ENCODE peak calls at places on chromosome 2, in nine cellular contexts. N, O, I, J, Z, E, V, L and K are unnamed samples.

GRCh38 chr2:133753665-133754064 is 185.4 kb upstream of the NCKAP5 start:
- DNase-seq in N (no peak), O (no peak), I (no peak), J (no peak), Z (no peak), E (peak), V (no peak), L (no peak), K (no peak)

GRCh38 chr2:98833172-98833916 is 102.4 kb upstream of the MGAT4A start:
- DNase-seq in N (no peak), O (no peak), I (no peak), J (no peak), Z (no peak), E (no peak), V (peak), L (no peak), K (no peak)

GRCh38 chr2:168184896-168185513 is 62.4 kb downstream of the STK39 start:
- DNase-seq in N (no peak), O (no peak), I (no peak), J (peak), Z (no peak), E (no peak), V (no peak), L (no peak), K (no peak)

GRCh38 chr2:134139615-134140014 is 114.3 kb upstream of the MGAT5 start:
- DNase-seq in N (no peak), O (no peak), I (no peak), J (no peak), Z (no peak), E (no peak), V (no peak), L (no peak), K (no peak)

GRCh38 chr2:105179469-105180372 is 61.8 kb upstream of the GPR45 start:
- DNase-seq in N (no peak), O (no peak), I (no peak), J (no peak), Z (no peak), E (peak), V (peak), L (peak), K (no peak)

GRCh38 chr2:128323501-128323931 is 4.8 kb upstream of the HS6ST1 start:
- DNase-seq in N (no peak), O (no peak), I (no peak), J (no peak), Z (no peak), E (no peak), V (no peak), L (no peak), K (no peak)

GRCh38 chr2:96090527-96090926 is 25.8 kb downstream of the ADRA2B start:
- DNase-seq in N (no peak), O (peak), I (no peak), J (no peak), Z (no peak), E (no peak), V (no peak), L (no peak), K (no peak)

GRCh38 chr2:158232476-158232875 is 130.8 kb downstream of the UPP2 start:
- DNase-seq in N (no peak), O (no peak), I (no peak), J (no peak), Z (no peak), E (no peak), V (no peak), L (no peak), K (no peak)

GRCh38 chr2:86790134-86790827 is 432 bp downstream of the CD8A start:
- DNase-seq in N (peak), O (no peak), I (no peak), J (no peak), Z (no peak), E (no peak), V (no peak), L (no peak), K (no peak)

GRCh38 chr2:164696634-164697033 is 75.4 kb upstream of the GRB14 start:
- DNase-seq in N (no peak), O (no peak), I (no peak), J (no peak), Z (no peak), E (no peak), V (no peak), L (no peak), K (no peak)

GRCh38 chr2:241811209-241811951 is 2.4 kb downstream of the NEU4 start:
- DNase-seq in N (no peak), O (no peak), I (no peak), J (no peak), Z (peak), E (no peak), V (no peak), L (no peak), K (no peak)

GRCh38 chr2:10709290-10709939 is 12.0 kb upstream of the ATP6V1C2 start:
- DNase-seq in N (no peak), O (no peak), I (no peak), J (no peak), Z (no peak), E (peak), V (no peak), L (no peak), K (no peak)

GRCh38 chr2:69755862-69756467 is 14.0 kb downstream of the ANXA4 start:
- DNase-seq in N (no peak), O (peak), I (no peak), J (peak), Z (no peak), E (no peak), V (no peak), L (no peak), K (no peak)

GRCh38 chr2:240247868-240248820 is 107.7 kb upstream of the OTOS start:
- DNase-seq in N (no peak), O (no peak), I (no peak), J (no peak), Z (no peak), E (no peak), V (no peak), L (no peak), K (no peak)

GRCh38 chr2:230842473-230842872 is 22.3 kb upstream of the ITM2C start:
- DNase-seq in N (no peak), O (no peak), I (no peak), J (no peak), Z (no peak), E (no peak), V (no peak), L (peak), K (no peak)

GRCh38 chr2:130842770-130843169 is 6.1 kb downstream of the ARHGEF4 start:
- DNase-seq in N (no peak), O (no peak), I (no peak), J (no peak), Z (no peak), E (no peak), V (no peak), L (no peak), K (no peak)

GRCh38 chr2:152005612-152006011 is 93.2 kb downstream of the CACNB4 start:
- DNase-seq in N (no peak), O (no peak), I (no peak), J (no peak), Z (no peak), E (no peak), V (no peak), L (no peak), K (no peak)

GRCh38 chr2:236790991-236791390 is 221.4 kb downstream of the ACKR3 start:
- DNase-seq in N (no peak), O (no peak), I (no peak), J (no peak), Z (no peak), E (no peak), V (no peak), L (no peak), K (no peak)

GRCh38 chr2:120990451-120990871 is 254.8 kb downstream of the GLI2 start:
- DNase-seq in N (no peak), O (no peak), I (no peak), J (no peak), Z (no peak), E (no peak), V (no peak), L (no peak), K (no peak)

GRCh38 chr2:28338046-28338753 is 54.5 kb upstream of the FOSL2 start:
- DNase-seq in N (no peak), O (no peak), I (no peak), J (peak), Z (no peak), E (no peak), V (peak), L (no peak), K (no peak)

GRCh38 chr2:18559531-18559930 is 922 bp downstream of the RDH14 start:
- DNase-seq in N (no peak), O (no peak), I (no peak), J (no peak), Z (no peak), E (no peak), V (peak), L (no peak), K (no peak)

GRCh38 chr2:186032930-186033329 is 294.3 kb downstream of the FSIP2 start:
- DNase-seq in N (no peak), O (no peak), I (no peak), J (no peak), Z (no peak), E (no peak), V (no peak), L (no peak), K (no peak)

GRCh38 chr2:238426568-238427434 is at the start of gene ASB1:
- DNase-seq in N (peak), O (peak), I (peak), J (peak), Z (peak), E (peak), V (peak), L (no peak), K (peak)

GRCh38 chr2:101779652-101780051 is 82.1 kb downstream of the MAP4K4 start:
- DNase-seq in N (no peak), O (no peak), I (no peak), J (no peak), Z (no peak), E (no peak), V (no peak), L (no peak), K (no peak)

GRCh38 chr2:145752091-145752806 is 1232.3 kb upstream of the ZEB2 start:
- DNase-seq in N (no peak), O (no peak), I (peak), J (no peak), Z (no peak), E (no peak), V (no peak), L (no peak), K (no peak)

GRCh38 chr2:133004623-133005022 is 334.6 kb upstream of the LYPD1 start:
- DNase-seq in N (no peak), O (no peak), I (no peak), J (no peak), Z (no peak), E (no peak), V (no peak), L (no peak), K (no peak)

GRCh38 chr2:105894327-105894944 is 149.7 kb downstream of the NCK2 start:
- DNase-seq in N (no peak), O (no peak), I (no peak), J (no peak), Z (no peak), E (no peak), V (no peak), L (no peak), K (no peak)

GRCh38 chr2:241232736-241233575 is 44.5 kb downstream of the ANO7 start:
- DNase-seq in N (no peak), O (no peak), I (no peak), J (no peak), Z (no peak), E (no peak), V (no peak), L (no peak), K (no peak)

GRCh38 chr2:27054721-27055120 is 3.3 kb downstream of the AGBL5 start:
- DNase-seq in N (no peak), O (no peak), I (no peak), J (no peak), Z (no peak), E (no peak), V (no peak), L (no peak), K (no peak)

GRCh38 chr2:172539767-172540166 is 16.1 kb upstream of the PDK1 start:
- DNase-seq in N (no peak), O (no peak), I (no peak), J (no peak), Z (no peak), E (no peak), V (no peak), L (no peak), K (no peak)

GRCh38 chr2:152038451-152038958 is 60.3 kb downstream of the CACNB4 start:
- DNase-seq in N (no peak), O (no peak), I (no peak), J (no peak), Z (no peak), E (no peak), V (peak), L (no peak), K (no peak)

GRCh38 chr2:128271186-128271890 is 47.3 kb downstream of the HS6ST1 start:
- DNase-seq in N (no peak), O (no peak), I (no peak), J (no peak), Z (no peak), E (no peak), V (no peak), L (no peak), K (no peak)

GRCh38 chr2:137367361-137367760 is 596.9 kb upstream of the HNMT start:
- DNase-seq in N (no peak), O (no peak), I (no peak), J (no peak), Z (no peak), E (no peak), V (no peak), L (no peak), K (no peak)

GRCh38 chr2:177169810-177170514 is 42.6 kb upstream of the HNRNPA3 start:
- DNase-seq in N (peak), O (peak), I (no peak), J (no peak), Z (no peak), E (peak), V (no peak), L (peak), K (no peak)

GRCh38 chr2:174337337-174338154 is 2.8 kb downstream of the SP9 start:
- DNase-seq in N (peak), O (peak), I (no peak), J (no peak), Z (no peak), E (no peak), V (no peak), L (no peak), K (no peak)

GRCh38 chr2:213216461-213216860 is 65.0 kb upstream of the IKZF2 start:
- DNase-seq in N (no peak), O (no peak), I (no peak), J (no peak), Z (no peak), E (no peak), V (no peak), L (peak), K (no peak)

GRCh38 chr2:37020212-37020886 is 54.0 kb upstream of the STRN start:
- DNase-seq in N (no peak), O (no peak), I (no peak), J (peak), Z (no peak), E (no peak), V (peak), L (no peak), K (no peak)